ENCODE peak calls at places on chromosomes 11 and 22, in nine cellular contexts. E is foreskin fibroblast, O is astrocyte of the spinal cord, I is kidney, T is upper lobe of left lung, B is fibroblast of the aortic adventitia, P is dorsolateral prefrontal cortex, J is cardiac fibroblast, S is neural progenitor cell. Y is an unnamed sample.

GRCh38 chr22:17802411-17802810 is 28.1 kb upstream of the BID start:
- DNase-seq in E (no peak), T (no peak), S (no peak), P (no peak), I (no peak), B (no peak), O (no peak), J (no peak), Y (no peak)

GRCh38 chr11:26134481-26135355 is 197.2 kb upstream of the ANO3 start:
- DNase-seq in I (no peak), J (peak), S (peak), E (peak), B (peak), P (no peak), T (no peak), O (peak), Y (no peak)

GRCh38 chr22:45493286-45493771 is 9.4 kb upstream of the FBLN1 start:
- DNase-seq in J (peak), S (no peak), I (peak), P (peak), O (peak), T (no peak), B (peak), E (peak), Y (no peak)

GRCh38 chr11:2528301-2529050 is 83.7 kb downstream of the KCNQ1 start:
- DNase-seq in E (no peak), T (peak), J (no peak), S (no peak), B (no peak), O (no peak), P (peak), I (peak), Y (no peak)

GRCh38 chr22:24417200-24417599 is 10.2 kb upstream of the ADORA2A start:
- DNase-seq in I (peak), T (no peak), E (no peak), J (no peak), B (no peak), S (no peak), P (no peak), O (no peak), Y (no peak)

GRCh38 chr22:22959147-22959827 is 71.7 kb downstream of the IGLL5 start:
- DNase-seq in I (no peak), S (peak), P (peak), E (peak), O (peak), B (peak), J (peak), T (peak), Y (peak)

GRCh38 chr11:10605941-10606381 is 37.5 kb upstream of the LYVE1 start:
- DNase-seq in B (peak), P (no peak), J (peak), T (peak), I (no peak), E (peak), S (peak), O (peak), Y (no peak)

GRCh38 chr22:38313384-38313955 is 3.8 kb downstream of the CSNK1E start:
- DNase-seq in I (peak), E (peak), S (peak), O (peak), B (peak), P (no peak), J (peak), T (no peak), Y (peak)

GRCh38 chr11:94775576-94776327 is 7.6 kb downstream of the AMOTL1 start:
- DNase-seq in S (no peak), P (no peak), E (no peak), B (no peak), J (no peak), T (no peak), O (no peak), I (no peak), Y (no peak)

GRCh38 chr22:31378123-31378522 is 21.3 kb upstream of the DRG1 start:
- DNase-seq in E (no peak), B (peak), J (peak), T (no peak), I (no peak), S (no peak), P (no peak), O (no peak), Y (no peak)

GRCh38 chr22:25402160-25402500 is 162.3 kb upstream of the GRK3 start:
- DNase-seq in O (no peak), B (no peak), E (no peak), S (no peak), T (no peak), P (no peak), J (no peak), I (peak), Y (no peak)

GRCh38 chr22:17972385-17973181 is 51.8 kb downstream of the MICAL3 start:
- DNase-seq in J (peak), T (no peak), I (no peak), S (peak), O (peak), E (peak), B (peak), P (no peak), Y (peak)

GRCh38 chr22:45968003-45968650 is 8.8 kb downstream of the WNT7B start:
- DNase-seq in B (no peak), J (peak), T (no peak), P (no peak), O (peak), E (no peak), S (no peak), I (no peak), Y (no peak)

GRCh38 chr22:20080445-20080775 is 369 bp downstream of the DGCR8 start:
- DNase-seq in S (peak), B (peak), P (peak), I (peak), T (peak), J (peak), E (peak), O (peak), Y (no peak)

GRCh38 chr22:38009000-38009806 is 24.8 kb upstream of the SOX10 start:
- DNase-seq in P (no peak), S (no peak), B (no peak), T (no peak), I (no peak), J (no peak), E (no peak), O (no peak), Y (no peak)

GRCh38 chr11:95413761-95414160 is 182.8 kb upstream of the SESN3 start:
- DNase-seq in S (no peak), P (no peak), B (no peak), I (no peak), J (no peak), O (no peak), T (no peak), E (no peak), Y (no peak)

GRCh38 chr11:18705651-18706281 is 7.2 kb downstream of the TMEM86A start:
- DNase-seq in E (no peak), B (no peak), J (no peak), O (no peak), S (no peak), I (peak), P (no peak), T (peak), Y (no peak)

GRCh38 chr11:86798988-86799387 is 1.4 kb upstream of the PRSS23 start:
- DNase-seq in S (no peak), I (no peak), T (no peak), E (peak), P (no peak), B (peak), O (peak), J (peak), Y (peak)

GRCh38 chr22:26751217-26751616 is 93.8 kb downstream of the MIAT start:
- DNase-seq in E (no peak), J (peak), I (no peak), B (no peak), S (peak), T (no peak), P (peak), O (peak), Y (peak)

GRCh38 chr11:94613120-94613519 is 46.0 kb downstream of the PIWIL4 start:
- DNase-seq in I (no peak), J (no peak), S (no peak), P (no peak), O (no peak), T (no peak), B (no peak), E (no peak), Y (no peak)

GRCh38 chr11:118153516-118153915 is 893 bp upstream of the SCN4B start:
- DNase-seq in I (peak), J (no peak), T (no peak), E (no peak), O (no peak), B (no peak), S (no peak), P (no peak), Y (no peak)

GRCh38 chr11:67066333-67066709 is 9.7 kb downstream of the RHOD start:
- DNase-seq in O (no peak), S (no peak), J (no peak), I (no peak), E (no peak), P (no peak), T (no peak), B (no peak), Y (no peak)

GRCh38 chr11:100810146-100810545 is 123.1 kb downstream of the ARHGAP42 start:
- DNase-seq in B (peak), P (no peak), I (no peak), S (no peak), T (no peak), O (peak), E (no peak), J (peak), Y (no peak)

GRCh38 chr11:95138448-95138847 is 48.8 kb downstream of the ENDOD1 start:
- DNase-seq in P (no peak), O (no peak), E (peak), T (no peak), J (peak), S (no peak), B (peak), I (no peak), Y (no peak)

GRCh38 chr22:46213052-46213451 is 37.0 kb downstream of the CDPF1 start:
- DNase-seq in O (no peak), J (peak), B (no peak), S (no peak), T (no peak), I (no peak), E (no peak), P (no peak), Y (no peak)

GRCh38 chr11:131463609-131464008 is 93.2 kb downstream of the NTM start:
- DNase-seq in O (no peak), I (no peak), J (no peak), B (no peak), S (no peak), E (no peak), T (no peak), P (peak), Y (no peak)

GRCh38 chr11:45511566-45511965 is 153.9 kb downstream of the CHST1 start:
- DNase-seq in O (no peak), E (no peak), P (no peak), J (no peak), I (no peak), T (no peak), S (no peak), B (no peak), Y (no peak)

GRCh38 chr11:89405629-89406028 is 85.5 kb downstream of the NOX4 start:
- DNase-seq in O (peak), B (peak), S (peak), J (peak), I (no peak), P (no peak), T (no peak), E (no peak), Y (no peak)

GRCh38 chr11:26350002-26350401 is 18.1 kb downstream of the ANO3 start:
- DNase-seq in J (no peak), P (no peak), I (no peak), O (no peak), S (no peak), E (no peak), B (no peak), T (no peak), Y (no peak)

GRCh38 chr22:39306456-39307361 is 12.7 kb downstream of the RPL3 start:
- DNase-seq in B (no peak), E (no peak), T (peak), S (peak), J (peak), P (no peak), O (no peak), I (no peak), Y (no peak)

GRCh38 chr11:5938603-5938965 is 3.5 kb upstream of the OR56A3 start:
- DNase-seq in B (no peak), E (no peak), T (no peak), I (no peak), S (no peak), P (no peak), J (no peak), O (no peak), Y (no peak)

GRCh38 chr11:26028294-26028954 is 303.5 kb upstream of the ANO3 start:
- DNase-seq in S (no peak), B (peak), T (no peak), E (peak), J (peak), I (no peak), P (no peak), O (peak), Y (peak)

GRCh38 chr11:66987158-66987620 is 12.1 kb downstream of the C11orf86 start:
- DNase-seq in I (no peak), J (no peak), P (no peak), O (no peak), B (no peak), S (no peak), T (no peak), E (no peak), Y (no peak)

GRCh38 chr11:74055938-74056337 is 47.1 kb upstream of the UCP3 start:
- DNase-seq in I (no peak), P (no peak), E (peak), O (peak), S (no peak), B (peak), T (no peak), J (peak), Y (peak)

GRCh38 chr11:14644396-14645246 is 1.0 kb downstream of the PDE3B start:
- DNase-seq in E (no peak), I (peak), J (peak), P (peak), B (peak), O (peak), T (peak), S (peak), Y (no peak)

GRCh38 chr22:39490135-39490798 is 11.8 kb upstream of the MIEF1 start:
- DNase-seq in E (peak), J (peak), S (peak), B (peak), O (peak), P (peak), I (peak), T (peak), Y (no peak)

GRCh38 chr11:45646275-45646970 is 19.0 kb downstream of the CHST1 start:
- DNase-seq in I (no peak), B (peak), O (peak), J (peak), P (no peak), T (no peak), S (peak), E (peak), Y (no peak)

GRCh38 chr11:4798427-4799183 is 5.6 kb downstream of the OR52R1 start:
- DNase-seq in T (no peak), O (no peak), S (no peak), B (no peak), J (no peak), P (no peak), I (no peak), E (no peak), Y (no peak)
- TF ChIP-seq CTCF in T (no peak), O (no peak), S (no peak), B (no peak), J (no peak), P (no peak), I (no peak), E (no peak), Y (no peak)

DNA sequence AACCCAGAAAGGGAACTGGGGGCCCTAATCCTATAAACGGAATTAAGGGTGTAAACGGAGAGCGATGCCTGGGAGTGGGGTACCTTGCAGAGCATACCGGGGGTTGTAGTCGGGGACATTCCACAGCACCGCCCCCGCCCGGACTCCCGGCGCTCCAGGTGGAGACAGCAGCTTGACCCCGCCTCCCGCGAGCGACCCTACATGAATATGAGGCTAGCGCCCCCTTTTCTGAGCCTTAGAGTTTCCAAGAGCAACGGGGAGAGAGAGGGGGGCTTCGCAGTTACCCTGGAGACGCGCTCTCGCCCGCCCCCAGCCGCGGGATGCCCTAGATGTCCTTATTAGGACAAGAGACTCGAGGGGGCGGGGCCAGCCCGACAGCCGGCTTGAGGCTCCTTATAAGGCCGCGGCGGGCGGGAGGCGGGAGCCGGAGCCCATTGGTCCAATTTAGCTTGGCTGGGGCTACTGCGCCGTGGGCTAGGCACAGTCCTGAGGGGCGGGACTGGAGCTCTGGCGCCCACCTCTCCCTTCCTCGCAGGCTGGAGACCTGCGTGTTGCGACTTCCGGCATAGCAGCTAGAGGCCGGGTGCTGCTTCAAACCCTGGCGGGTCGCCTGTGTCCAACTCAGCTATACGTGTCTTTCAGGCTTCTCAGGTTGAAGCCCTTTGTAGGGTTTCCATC is 960 bp upstream of the MUS81 start:
- DNase-seq in S (peak), J (peak), E (peak), T (peak), P (peak), O (peak), I (peak), B (peak), Y (peak)
- TF ChIP-seq CTCF in S (peak), J (peak), E (peak), T (no peak), P (peak), O (peak), I (peak), B (peak), Y (peak)

GRCh38 chr11:30046211-30046945 is 29.5 kb upstream of the KCNA4 start:
- DNase-seq in E (no peak), I (no peak), O (no peak), P (no peak), B (no peak), T (no peak), J (no peak), S (peak), Y (no peak)
- TF ChIP-seq CTCF in E (no peak), I (no peak), O (no peak), P (no peak), B (no peak), T (no peak), J (no peak), S (peak), Y (no peak)

DNA sequence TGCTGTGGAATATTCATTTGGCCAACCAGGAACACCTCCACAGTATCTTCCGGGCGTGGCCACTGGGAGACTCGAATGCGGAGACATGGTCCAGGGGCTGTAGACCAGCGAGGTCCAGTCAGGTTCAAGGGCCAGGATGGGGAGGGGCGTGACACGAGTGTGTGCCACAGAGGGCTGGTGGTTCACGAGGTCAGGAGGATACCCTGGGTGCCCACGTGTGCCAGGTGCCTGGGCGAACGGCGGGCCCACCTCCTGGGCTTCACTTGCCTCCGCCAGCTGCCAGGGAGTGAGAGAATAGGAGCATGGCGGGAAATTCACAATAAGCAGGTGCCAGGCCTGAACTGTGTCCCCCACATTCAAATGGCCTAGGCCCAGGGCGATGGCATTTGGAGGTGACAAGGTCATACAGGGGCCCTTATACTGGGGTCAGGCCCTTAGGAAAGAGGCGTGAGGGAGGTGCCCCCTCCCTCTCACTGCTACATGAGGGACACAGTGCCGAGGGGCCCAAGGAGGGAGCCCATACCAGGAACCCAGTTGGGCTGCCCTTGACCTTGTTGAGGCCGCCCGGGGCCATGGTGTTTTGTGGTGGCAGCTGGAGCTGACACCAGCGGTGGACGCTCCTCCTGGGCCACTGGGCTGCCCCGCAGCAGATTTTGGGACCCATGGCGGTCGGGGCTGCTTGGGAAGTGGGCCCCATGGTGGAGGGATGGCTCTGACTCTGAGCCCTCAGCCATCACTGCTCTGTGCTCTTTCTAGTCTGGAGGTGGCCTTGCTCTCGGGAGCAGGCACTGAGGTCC is 1268.9 kb downstream of the BRD1 start:
- DNase-seq in J (no peak), S (no peak), T (no peak), O (no peak), B (no peak), I (no peak), E (no peak), P (no peak), Y (no peak)
- TF ChIP-seq CTCF in J (no peak), S (no peak), T (no peak), O (no peak), B (no peak), I (no peak), E (no peak), P (no peak), Y (no peak)

DNA sequence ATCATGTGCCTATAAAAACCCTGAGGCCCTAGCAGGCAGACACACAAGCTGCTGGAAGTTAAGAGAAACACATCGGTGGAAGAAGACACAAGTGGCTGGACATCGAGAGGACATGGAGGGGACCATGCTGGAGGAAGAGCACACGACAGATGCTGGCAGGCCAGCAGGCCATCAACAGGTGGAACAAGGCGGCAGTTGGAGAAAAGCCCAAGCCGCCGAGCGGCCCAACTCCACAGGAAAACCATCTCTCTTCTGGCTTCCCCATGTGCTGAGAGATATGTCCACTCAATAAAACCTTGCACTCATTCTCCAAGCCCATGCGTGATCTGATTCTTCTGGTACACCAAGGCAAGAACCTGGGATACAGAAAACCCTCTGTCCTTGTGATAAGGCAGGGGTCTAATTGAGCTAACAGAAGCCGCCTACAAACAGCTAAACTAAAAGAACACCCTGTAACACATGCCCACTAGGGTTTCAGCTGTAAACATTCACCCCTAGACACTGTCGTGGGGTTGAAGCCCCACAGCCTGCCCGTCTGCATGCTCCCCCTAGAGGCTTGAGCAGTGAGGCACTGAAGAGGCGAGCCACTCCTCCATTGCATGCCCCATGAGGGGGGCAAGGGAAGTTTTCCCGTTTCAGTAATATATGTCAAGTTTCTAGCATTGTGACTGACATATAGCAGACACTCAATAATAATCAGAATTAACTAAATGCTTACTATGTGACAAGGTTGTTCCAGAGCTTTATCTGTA is 39.0 kb upstream of the MMP20 start:
- DNase-seq in J (peak), T (no peak), B (no peak), E (no peak), I (no peak), S (peak), P (no peak), O (no peak), Y (no peak)
- TF ChIP-seq CTCF in J (peak), T (no peak), B (peak), E (peak), I (no peak), S (peak), P (no peak), O (peak), Y (peak)

GRCh38 chr11:123188508-123189165 is 6.4 kb downstream of the CLMP start:
- DNase-seq in E (peak), I (no peak), P (no peak), J (peak), B (peak), O (peak), T (no peak), S (peak), Y (peak)
- TF ChIP-seq CTCF in E (no peak), I (no peak), P (no peak), J (peak), B (peak), O (peak), T (no peak), S (peak), Y (no peak)

Y was measured in retinal pigment epithelial cell.